ENCODE peak calls at places on chromosomes 3 and 15, in six cellular contexts. C is esophagus squamous epithelium, A is A549, I is uterus, O is HCT116, H is tibial nerve. R is an unnamed sample.

GRCh38 chr15:62428851-62429250 is 263.8 kb upstream of the C2CD4B start:
- DNase-seq in H (no peak), A (no peak), C (no peak), I (no peak), O (no peak), R (no peak)

GRCh38 chr3:194364652-194365434 is 4.7 kb downstream of the LRRC15 start:
- DNase-seq in O (no peak), H (no peak), A (no peak), I (no peak), C (no peak), R (no peak)

GRCh38 chr15:60964527-60964926 is 264.6 kb downstream of the RORA start:
- DNase-seq in I (no peak), C (no peak), A (peak), H (no peak), O (no peak), R (peak)

GRCh38 chr15:67922971-67923646 is 83.3 kb upstream of the RNU6-1 start:
- DNase-seq in A (no peak), H (no peak), I (no peak), O (no peak), C (no peak), R (no peak)

GRCh38 chr3:112334709-112335108 is 1.8 kb downstream of the CD200 start:
- DNase-seq in O (no peak), H (no peak), A (no peak), C (no peak), I (no peak), R (no peak)

GRCh38 chr15:95944856-95945255 is 385.6 kb upstream of the NR2F2 start:
- DNase-seq in C (no peak), O (no peak), I (no peak), A (no peak), H (no peak), R (no peak)

GRCh38 chr3:158791259-158791920 is 10.5 kb upstream of the MFSD1 start:
- DNase-seq in C (no peak), H (no peak), A (peak), I (peak), O (peak), R (no peak)

GRCh38 chr3:63791974-63792373 is 27.1 kb upstream of the C3orf49 start:
- DNase-seq in O (no peak), H (no peak), I (no peak), A (peak), C (no peak), R (no peak)

GRCh38 chr3:196141866-196142673 is 60.2 kb upstream of the TFRC start:
- DNase-seq in H (no peak), O (no peak), C (no peak), A (no peak), I (no peak), R (peak)

GRCh38 chr3:52670621-52671521 is 14.8 kb downstream of the PBRM1 start:
- DNase-seq in I (no peak), C (no peak), H (no peak), O (peak), A (peak), R (no peak)

GRCh38 chr3:12175137-12175593 is 16.5 kb upstream of the TIMP4 start:
- DNase-seq in A (no peak), H (no peak), O (no peak), C (no peak), I (no peak), R (no peak)

GRCh38 chr3:48270306-48270705 is 29.4 kb downstream of the ZNF589 start:
- DNase-seq in H (no peak), C (no peak), O (no peak), A (no peak), I (no peak), R (no peak)

GRCh38 chr3:48267782-48268181 is 26.9 kb downstream of the ZNF589 start:
- DNase-seq in O (no peak), A (no peak), I (no peak), C (no peak), H (no peak), R (no peak)

GRCh38 chr3:48268936-48269551 is 28.1 kb downstream of the ZNF589 start:
- DNase-seq in I (no peak), C (no peak), O (no peak), A (no peak), H (peak), R (peak)

GRCh38 chr3:48268381-48268935 is 27.6 kb downstream of the ZNF589 start:
- DNase-seq in H (no peak), C (no peak), A (no peak), I (no peak), O (no peak), R (peak)

GRCh38 chr3:48269592-48269991 is 28.7 kb downstream of the ZNF589 start:
- DNase-seq in A (no peak), C (no peak), O (no peak), H (no peak), I (no peak), R (no peak)
- TF ChIP-seq POLR2A in A (no peak), C (no peak), O (no peak), H (no peak), I (no peak), R (no peak)

GRCh38 chr3:149968216-149968615 is 2.5 kb downstream of the PFN2 start:
- DNase-seq in O (no peak), H (no peak), A (peak), C (no peak), I (no peak), R (no peak)

GRCh38 chr3:149969110-149969944 is 1.4 kb downstream of the PFN2 start:
- DNase-seq in A (peak), C (no peak), O (peak), I (peak), H (peak), R (peak)

GRCh38 chr3:149969945-149970715 is 565 bp downstream of the PFN2 start:
- DNase-seq in A (peak), I (peak), O (peak), H (peak), C (peak), R (peak)

GRCh38 chr3:149970716-149971402 is at the start of gene PFN2:
- DNase-seq in I (peak), A (peak), O (peak), C (no peak), H (peak), R (peak)

GRCh38 chr3:149971403-149972075 is 844 bp upstream of the PFN2 start:
- DNase-seq in C (no peak), H (peak), O (peak), I (peak), A (no peak), R (peak)
- TF ChIP-seq POLR2A in C (no peak), H (no peak), O (peak), I (no peak), A (no peak), R (no peak)

DNA sequence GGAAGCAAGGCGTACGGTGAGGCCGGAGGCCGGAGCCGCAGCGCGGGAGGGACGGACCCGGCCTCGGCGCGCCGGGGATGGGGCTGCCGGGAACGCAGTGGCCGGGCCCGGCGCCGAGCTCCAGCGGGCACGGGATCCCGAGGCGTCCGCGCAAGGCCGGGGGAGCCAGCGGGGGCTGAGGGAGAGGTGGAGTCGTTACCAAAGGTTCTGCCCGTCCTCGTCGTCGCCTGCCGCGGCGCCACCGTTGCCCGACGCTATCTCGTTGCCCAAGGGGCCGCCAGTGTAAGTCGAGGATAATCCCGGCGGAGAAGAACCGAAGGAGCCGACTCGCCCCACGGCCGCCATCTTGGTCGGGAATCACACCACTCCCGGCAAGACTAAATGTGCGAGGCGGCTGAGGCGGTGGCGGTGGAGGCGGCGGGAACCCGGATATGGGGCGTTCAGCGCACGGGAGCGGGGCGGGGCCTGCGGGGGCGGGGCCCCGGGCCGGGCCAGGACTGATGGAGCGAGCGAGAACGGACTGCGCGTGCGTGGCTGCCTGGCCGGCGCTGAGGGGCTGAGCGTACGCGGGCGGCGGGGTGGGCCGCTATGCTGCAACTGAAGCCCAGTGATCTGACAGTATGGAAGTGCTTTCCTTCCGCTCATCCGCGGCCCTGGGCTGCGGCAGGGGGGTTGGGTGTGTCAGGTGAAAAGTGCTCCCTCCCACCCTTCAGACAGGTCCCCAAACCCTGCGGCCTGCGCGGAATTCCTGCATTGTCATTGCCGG is at the start of gene DYNC1LI1:
- DNase-seq in A (peak), C (peak), O (peak), H (peak), I (peak), R (peak)
- TF ChIP-seq POLR2A in A (peak), C (no peak), O (peak), H (peak), I (peak), R (peak)

DNA sequence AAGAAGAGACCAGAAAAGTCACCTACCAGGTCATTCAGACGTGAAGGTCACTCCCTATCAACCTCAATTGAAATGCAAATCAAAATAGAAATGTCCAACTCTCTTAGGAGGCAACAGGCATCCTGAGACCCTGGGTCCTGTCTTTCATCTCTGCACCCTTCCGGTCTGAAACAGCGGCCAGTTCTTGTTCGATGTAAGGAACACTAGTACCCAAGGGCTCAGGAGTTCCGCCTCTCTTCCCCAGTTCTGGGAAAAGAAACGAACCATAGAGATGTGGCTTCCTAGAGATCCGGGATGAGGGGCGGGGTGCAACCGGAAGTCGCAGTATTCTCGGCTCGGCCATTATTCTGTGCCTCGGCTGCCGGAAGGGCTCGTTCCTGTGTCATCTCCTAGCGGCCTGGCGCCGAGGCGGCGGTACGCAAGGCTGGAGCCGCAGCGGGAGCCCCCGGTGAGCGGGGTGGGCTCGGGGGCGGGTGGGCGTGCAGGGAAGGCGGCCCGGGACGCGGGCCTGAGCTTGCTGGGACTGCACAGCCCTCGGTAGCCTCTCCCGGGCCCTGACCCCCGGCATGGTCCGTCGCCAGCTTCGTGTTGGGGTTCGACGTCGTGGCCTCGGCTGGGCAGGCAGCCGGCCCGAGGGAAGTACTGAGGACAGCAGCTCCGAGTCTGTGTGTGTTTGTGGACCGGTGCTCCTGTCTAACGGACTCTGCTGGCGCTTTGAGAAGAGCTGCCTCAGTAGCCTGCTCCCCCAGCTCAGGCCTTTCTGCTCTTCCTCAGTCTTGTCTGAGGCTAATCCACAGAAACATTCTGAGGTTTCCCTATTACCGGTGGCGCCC is at the start of gene ZNF197:
- DNase-seq in C (no peak), I (peak), A (peak), H (peak), O (peak), R (peak)
- TF ChIP-seq POLR2A in C (no peak), I (no peak), A (peak), H (no peak), O (peak), R (no peak)

GRCh38 chr3:49411550-49411967 is 217 bp downstream of the RHOA start:
- DNase-seq in H (no peak), C (no peak), A (no peak), I (peak), O (no peak), R (peak)
- TF ChIP-seq POLR2A in H (no peak), C (no peak), A (peak), I (no peak), O (no peak), R (no peak)

GRCh38 chr3:128484404-128485282 is 8.4 kb downstream of the GATA2 start:
- DNase-seq in I (no peak), A (no peak), C (no peak), H (no peak), O (no peak), R (no peak)

GRCh38 chr3:128481438-128481942 is 11.5 kb downstream of the GATA2 start:
- DNase-seq in I (peak), H (no peak), A (no peak), O (no peak), C (no peak), R (no peak)

GRCh38 chr3:128483657-128484403 is 9.2 kb downstream of the GATA2 start:
- DNase-seq in A (no peak), O (no peak), H (no peak), I (peak), C (no peak), R (no peak)

GRCh38 chr3:128482175-128482856 is 10.7 kb downstream of the GATA2 start:
- DNase-seq in A (no peak), O (no peak), C (no peak), I (peak), H (no peak), R (no peak)

GRCh38 chr3:128482857-128483656 is 9.9 kb downstream of the GATA2 start:
- DNase-seq in A (no peak), I (peak), O (no peak), H (no peak), C (no peak), R (no peak)
- TF ChIP-seq POLR2A in A (no peak), I (peak), O (no peak), H (no peak), C (no peak), R (no peak)

DNA sequence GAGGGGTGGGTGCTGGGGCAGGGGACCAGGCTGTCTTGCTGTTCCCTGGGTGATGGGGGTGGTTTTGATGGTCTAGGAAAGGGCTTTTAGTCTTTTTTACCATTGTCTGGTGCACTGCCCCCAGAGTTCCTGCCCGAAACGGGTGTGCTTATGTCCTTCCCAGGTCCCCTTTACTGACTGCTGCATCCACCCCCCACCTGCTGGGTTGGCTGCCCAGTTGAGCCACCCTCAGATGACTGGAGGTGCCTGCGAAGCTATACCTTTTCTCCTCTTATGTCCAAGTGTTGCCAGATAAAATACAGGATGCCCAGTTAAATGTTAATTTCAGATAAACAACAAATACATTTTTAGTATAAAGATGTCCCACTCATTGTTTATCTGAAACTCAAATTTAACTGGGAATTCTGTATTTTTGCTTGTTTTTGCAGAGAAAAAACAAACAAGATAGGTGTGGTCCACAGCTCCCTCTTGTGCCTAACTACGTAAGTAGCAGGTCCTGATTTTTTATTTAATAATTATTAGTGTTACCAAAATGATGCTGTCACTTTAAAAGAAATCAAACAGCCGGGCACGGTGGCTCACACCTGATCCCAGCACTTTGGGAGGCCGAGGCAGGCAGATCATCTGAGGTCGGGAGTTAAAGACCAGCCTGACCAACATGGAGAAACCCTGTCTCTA is 6.1 kb upstream of the RPP14 start:
- DNase-seq in O (no peak), A (peak), H (peak), I (no peak), C (no peak), R (no peak)
- TF ChIP-seq POLR2A in O (no peak), A (no peak), H (no peak), I (no peak), C (no peak), R (no peak)

GRCh38 chr15:74906193-74906449 is 530 bp downstream of the FAM219B start:
- DNase-seq in A (no peak), I (no peak), C (no peak), O (no peak), H (no peak), R (peak)

GRCh38 chr15:74904190-74904805 is 2.4 kb downstream of the FAM219B start:
- DNase-seq in A (no peak), C (no peak), O (no peak), I (no peak), H (no peak), R (no peak)

GRCh38 chr15:74908635-74909034 is 2.0 kb upstream of the FAM219B start:
- DNase-seq in I (no peak), H (no peak), O (no peak), A (no peak), C (no peak), R (no peak)

GRCh38 chr15:74907277-74907870 is 723 bp upstream of the FAM219B start:
- DNase-seq in I (no peak), H (no peak), O (no peak), A (no peak), C (no peak), R (no peak)

DNA sequence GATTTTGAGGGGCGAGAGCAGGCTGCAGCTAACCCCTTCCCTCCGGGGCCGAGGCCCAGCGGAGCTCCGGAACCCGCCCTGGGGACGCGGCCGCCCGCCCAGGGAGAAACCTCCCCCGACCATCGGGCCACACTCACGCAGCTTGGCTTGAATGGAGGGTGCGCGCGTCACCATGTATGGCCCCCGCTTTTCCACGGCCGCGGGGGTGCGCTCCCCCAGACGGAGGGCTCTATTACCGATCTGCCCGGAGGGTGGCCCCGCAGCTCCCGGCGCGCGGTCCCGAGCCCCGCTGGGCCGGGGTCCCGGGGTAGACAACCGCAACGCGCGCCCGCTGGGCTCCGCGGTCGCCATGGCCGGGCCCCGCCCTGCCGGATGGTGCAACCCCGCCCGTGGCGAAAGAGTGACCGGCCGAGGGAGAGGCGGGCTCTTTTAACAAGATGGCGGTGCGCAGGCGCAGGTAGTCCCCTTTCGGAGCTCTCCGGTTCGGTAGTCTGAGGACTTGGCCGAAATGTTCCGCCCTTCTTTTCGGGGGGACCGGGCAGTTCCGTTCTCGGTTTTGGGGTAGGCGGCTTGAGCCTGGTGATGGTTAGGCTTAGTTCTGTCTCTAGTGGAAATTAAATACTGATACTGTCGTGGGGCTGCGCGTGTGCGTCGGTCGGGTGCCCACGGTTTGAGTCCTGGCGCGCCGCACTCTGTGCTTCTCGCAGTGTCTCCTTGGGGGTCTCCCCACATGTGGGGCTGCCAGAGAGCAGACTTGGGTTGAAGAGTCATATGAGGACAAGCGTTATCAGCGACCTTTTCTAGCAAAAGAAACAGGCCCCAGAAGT is at the start of gene FAM219B:
- DNase-seq in A (peak), H (peak), C (peak), I (peak), O (peak), R (peak)
- TF ChIP-seq POLR2A in A (peak), H (peak), C (peak), I (peak), O (peak), R (peak)

R was measured in prostate gland.